ENCODE peak calls at places on chromosomes 12 and 14, in four cellular contexts. Y is uterus, A is psoas muscle, J is neural progenitor cell. M is an unnamed sample.

GRCh38 chr12:79707830-79708229 is 17.1 kb upstream of the PAWR start:
- DNase-seq in J (no peak), A (no peak), Y (no peak), M (no peak)

GRCh38 chr12:69987453-69988102 is 162.6 kb downstream of the MYRFL start:
- DNase-seq in J (no peak), A (no peak), Y (peak), M (no peak)

GRCh38 chr12:1488908-1489381 is 105.4 kb downstream of the FBXL14 start:
- DNase-seq in Y (no peak), J (peak), A (no peak), M (no peak)

GRCh38 chr14:92494512-92494911 is 19.1 kb upstream of the RIN3 start:
- DNase-seq in A (no peak), J (no peak), Y (no peak), M (no peak)

GRCh38 chr14:61468063-61468825 is 146.9 kb downstream of the PRKCH start:
- DNase-seq in Y (no peak), A (no peak), J (no peak), M (no peak)

GRCh38 chr12:103865151-103865730 is 24.2 kb upstream of the NT5DC3 start:
- DNase-seq in J (no peak), A (no peak), Y (no peak), M (no peak)

GRCh38 chr12:110281549-110282342 is 699 bp downstream of the ATP2A2 start:
- DNase-seq in A (peak), J (no peak), Y (peak), M (peak)

GRCh38 chr12:108691995-108692808 is 39.1 kb downstream of the CORO1C start:
- DNase-seq in A (peak), J (peak), Y (no peak), M (no peak)

GRCh38 chr12:1287446-1287975 is 296.5 kb downstream of the ERC1 start:
- DNase-seq in A (no peak), J (peak), Y (no peak), M (no peak)

GRCh38 chr12:83827860-83828259 is 1084.7 kb downstream of the SLC6A15 start:
- DNase-seq in A (no peak), Y (no peak), J (peak), M (no peak)

GRCh38 chr14:75879031-75879430 is 102.8 kb downstream of the TGFB3 start:
- DNase-seq in Y (no peak), A (no peak), J (no peak), M (no peak)

GRCh38 chr12:119204137-119204536 is 25.4 kb downstream of the HSPB8 start:
- DNase-seq in A (peak), Y (no peak), J (no peak), M (peak)

GRCh38 chr12:25194211-25194610 is 749 bp downstream of the DNAI7 start:
- DNase-seq in J (no peak), A (no peak), Y (no peak), M (no peak)

GRCh38 chr14:32497233-32497632 is 168.1 kb downstream of the AKAP6 start:
- DNase-seq in Y (no peak), J (no peak), A (no peak), M (no peak)

GRCh38 chr12:52359511-52360103 is 7.7 kb downstream of the KRT85 start:
- DNase-seq in J (no peak), A (no peak), Y (no peak), M (no peak)

GRCh38 chr14:26598081-26598671 is 343 bp upstream of the NOVA1 start:
- DNase-seq in Y (peak), J (peak), A (peak), M (peak)

GRCh38 chr14:76271371-76271770 is 104.6 kb upstream of the ESRRB start:
- DNase-seq in J (no peak), Y (no peak), A (no peak), M (no peak)

GRCh38 chr12:97572220-97572619 is 109.6 kb downstream of the RMST start:
- DNase-seq in J (no peak), Y (no peak), A (no peak), M (no peak)

GRCh38 chr12:109763201-109763841 is 49.7 kb downstream of the FAM222A start:
- DNase-seq in A (peak), Y (no peak), J (no peak), M (peak)

GRCh38 chr12:113297621-113298471 is 37.1 kb downstream of the SLC8B1 start:
- DNase-seq in Y (no peak), J (no peak), A (no peak), M (no peak)

GRCh38 chr14:82045339-82045738 is 511.7 kb upstream of the SEL1L start:
- DNase-seq in Y (no peak), J (no peak), A (no peak), M (no peak)

GRCh38 chr14:74863274-74863673 is 12.7 kb downstream of the PROX2 start:
- DNase-seq in Y (no peak), J (no peak), A (no peak), M (no peak)

GRCh38 chr12:47419500-47419899 is 286.3 kb downstream of the RPAP3 start:
- DNase-seq in A (no peak), Y (no peak), J (no peak), M (no peak)

GRCh38 chr12:64273527-64274403 is 51.7 kb upstream of the KICS2 start:
- DNase-seq in J (peak), A (no peak), Y (no peak), M (no peak)

GRCh38 chr14:22200977-22201605 is 387.9 kb downstream of the DAD1 start:
- DNase-seq in A (no peak), Y (no peak), J (peak), M (no peak)

GRCh38 chr12:60394680-60395079 is 798.9 kb downstream of the SLC16A7 start:
- DNase-seq in A (no peak), J (no peak), Y (no peak), M (no peak)

GRCh38 chr12:774051-774614 is 21.8 kb downstream of the WNK1 start:
- DNase-seq in Y (no peak), J (peak), A (no peak), M (no peak)

GRCh38 chr14:60102389-60102788 is 10.7 kb downstream of the PCNX4 start:
- DNase-seq in Y (no peak), J (no peak), A (no peak), M (no peak)

GRCh38 chr12:101552277-101552676 is 42.5 kb upstream of the MYBPC1 start:
- DNase-seq in A (peak), J (no peak), Y (no peak), M (peak)

GRCh38 chr14:34035177-34035933 is 84.5 kb upstream of the EGLN3 start:
- DNase-seq in A (no peak), J (no peak), Y (no peak), M (no peak)

GRCh38 chr12:48285751-48286650 is 64.7 kb downstream of the ZNF641 start:
- DNase-seq in J (no peak), A (no peak), Y (no peak), M (no peak)

GRCh38 chr14:24132061-24132685 is 1.7 kb downstream of the FITM1 start:
- DNase-seq in J (no peak), A (peak), Y (no peak), M (no peak)

GRCh38 chr12:40207551-40207950 is 17.2 kb upstream of the LRRK2 start:
- DNase-seq in Y (no peak), J (no peak), A (no peak), M (no peak)

GRCh38 chr12:93040367-93040766 is 111.3 kb upstream of the EEA1 start:
- DNase-seq in J (no peak), A (no peak), Y (no peak), M (no peak)

GRCh38 chr14:38124496-38124895 is 83.2 kb upstream of the SSTR1 start:
- DNase-seq in J (no peak), A (no peak), Y (no peak), M (no peak)

GRCh38 chr12:26557326-26557725 is 275.7 kb downstream of the ITPR2 start:
- DNase-seq in J (no peak), Y (no peak), A (no peak), M (no peak)

GRCh38 chr12:5017638-5018348 is 25.9 kb upstream of the KCNA5 start:
- DNase-seq in Y (no peak), J (no peak), A (no peak), M (no peak)
- H3K4me3 ChIP-seq in Y (no peak), J (no peak), A (no peak), M (no peak)

GRCh38 chr14:94447986-94448808 is 4.4 kb downstream of the SERPINA11 start:
- DNase-seq in A (no peak), J (no peak), Y (no peak), M (no peak)

GRCh38 chr14:94449930-94450329 is 2.7 kb downstream of the SERPINA11 start:
- DNase-seq in Y (no peak), J (no peak), A (no peak), M (no peak)

GRCh38 chr14:94450722-94451090 is 1.9 kb downstream of the SERPINA11 start:
- DNase-seq in Y (no peak), A (no peak), J (no peak), M (no peak)

GRCh38 chr14:94451826-94452225 is 774 bp downstream of the SERPINA11 start:
- DNase-seq in A (no peak), Y (no peak), J (no peak), M (no peak)

GRCh38 chr14:94451091-94451751 is 1.4 kb downstream of the SERPINA11 start:
- DNase-seq in A (no peak), Y (no peak), J (peak), M (no peak)
- H3K4me3 ChIP-seq in A (no peak), Y (no peak), J (no peak), M (no peak)

DNA sequence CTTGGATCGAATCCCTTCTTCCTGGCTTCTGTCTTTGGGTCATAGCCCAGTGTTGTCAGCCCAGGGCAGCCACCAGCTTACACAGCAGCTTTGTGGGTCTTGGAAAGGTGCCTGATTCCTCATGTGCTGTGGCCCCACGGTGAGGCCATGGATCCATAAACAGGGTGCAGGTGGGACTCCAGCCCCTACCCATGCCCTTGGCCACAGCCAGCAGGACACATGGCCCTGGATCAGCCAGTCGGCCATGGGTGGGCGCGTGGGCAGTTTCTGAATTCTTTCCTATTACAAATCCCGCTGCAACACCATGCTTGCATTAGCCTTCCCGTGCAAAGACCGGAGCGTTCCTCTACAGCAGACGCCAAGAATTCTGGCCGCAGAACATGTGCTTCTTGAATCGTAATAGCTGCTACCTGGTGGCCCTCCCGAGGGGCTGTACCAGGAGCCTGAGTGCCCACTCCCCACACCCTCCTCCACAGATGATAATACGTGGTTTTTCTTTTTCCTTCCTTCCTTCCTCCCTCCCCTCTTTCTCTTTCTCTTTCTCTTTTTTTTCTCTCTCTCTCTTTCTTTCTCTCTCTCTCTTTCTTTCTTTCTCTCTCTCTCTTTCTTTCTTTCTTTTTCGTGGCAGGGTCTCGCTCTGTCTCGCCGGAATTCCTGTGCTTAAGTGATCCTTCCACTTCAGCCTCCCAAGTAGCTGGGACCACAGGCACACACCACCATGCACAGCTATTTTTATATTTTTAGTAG is 2.9 kb upstream of the MMP17 start:
- DNase-seq in J (no peak), A (no peak), Y (no peak), M (no peak)
- H3K4me3 ChIP-seq in J (no peak), A (no peak), Y (no peak), M (no peak)

GRCh38 chr14:89365071-89365801 is 51.8 kb downstream of the FOXN3 start:
- DNase-seq in J (no peak), A (no peak), Y (peak), M (no peak)
- H3K4me3 ChIP-seq in J (no peak), A (no peak), Y (no peak), M (no peak)

GRCh38 chr12:132601171-132601883 is 9.1 kb downstream of the LRCOL1 start:
- DNase-seq in A (peak), J (no peak), Y (no peak), M (no peak)
- H3K4me3 ChIP-seq in A (peak), J (no peak), Y (peak), M (peak)

GRCh38 chr12:22657538-22657937 is 32.6 kb downstream of the ETNK1 start:
- DNase-seq in J (no peak), Y (no peak), A (no peak), M (no peak)

GRCh38 chr12:22653790-22654189 is 28.8 kb downstream of the ETNK1 start:
- DNase-seq in Y (no peak), J (no peak), A (no peak), M (no peak)

GRCh38 chr12:22656376-22656775 is 31.4 kb downstream of the ETNK1 start:
- DNase-seq in Y (no peak), J (no peak), A (no peak), M (no peak)

GRCh38 chr12:22658214-22658613 is 33.2 kb downstream of the ETNK1 start:
- DNase-seq in J (no peak), Y (no peak), A (no peak), M (no peak)

GRCh38 chr12:22656835-22657234 is 31.9 kb downstream of the ETNK1 start:
- DNase-seq in A (no peak), Y (no peak), J (no peak), M (no peak)
- H3K4me3 ChIP-seq in A (no peak), Y (no peak), J (no peak), M (no peak)